ENCODE peak calls at places on chromosome 5, in four cellular contexts. Q, K, O and Z are unnamed samples.

GRCh38 chr5:24777392-24777791 is 132.6 kb upstream of the CDH10 start:
- DNase-seq in Q (no peak), K (no peak), O (no peak), Z (no peak)

GRCh38 chr5:140372971-140373487 is 13.0 kb downstream of the SLC4A9 start:
- DNase-seq in Q (peak; percentile 82), K (peak; percentile 79), O (no peak), Z (peak; percentile 65)

GRCh38 chr5:96331210-96331609 is 101.8 kb downstream of the PCSK1 start:
- DNase-seq in Q (no peak), K (no peak), O (no peak), Z (no peak)

GRCh38 chr5:67371924-67372323 is 175.3 kb upstream of the CD180 start:
- DNase-seq in Q (no peak), K (no peak), O (no peak), Z (no peak)

GRCh38 chr5:105817416-105817815 is 1853.3 kb downstream of the EFNA5 start:
- DNase-seq in Q (no peak), K (no peak), O (no peak), Z (no peak)

GRCh38 chr5:386432-387341 is 56.3 kb upstream of the EXOC3 start:
- DNase-seq in Q (no peak), K (no peak), O (no peak), Z (no peak)

GRCh38 chr5:179975713-179976030 is 68.0 kb upstream of the TBC1D9B start:
- DNase-seq in Q (no peak), K (no peak), O (no peak), Z (no peak)

GRCh38 chr5:139416651-139417050 is 12.8 kb upstream of the SPATA24 start:
- DNase-seq in Q (no peak), K (no peak), O (no peak), Z (no peak)

GRCh38 chr5:55997742-55998351 is 3.1 kb upstream of the IL6ST start:
- DNase-seq in Q (peak; percentile 46), K (no peak), O (no peak), Z (no peak)

GRCh38 chr5:159864885-159865622 is 51.2 kb upstream of the ADRA1B start:
- DNase-seq in Q (no peak), K (no peak), O (peak; percentile 9), Z (no peak)

GRCh38 chr5:81191726-81192125 is 41.4 kb upstream of the CKMT2 start:
- DNase-seq in Q (no peak), K (no peak), O (no peak), Z (no peak)

GRCh38 chr5:56481147-56481997 is 248.2 kb upstream of the ANKRD55 start:
- DNase-seq in Q (no peak), K (peak; percentile 70), O (peak; percentile 23), Z (peak; percentile 35)

GRCh38 chr5:33300209-33300742 is 140.5 kb upstream of the TARS1 start:
- DNase-seq in Q (no peak), K (no peak), O (peak; percentile 33), Z (no peak)

GRCh38 chr5:141662028-141662427 is 10.8 kb upstream of the FCHSD1 start:
- DNase-seq in Q (no peak), K (no peak), O (no peak), Z (no peak)

GRCh38 chr5:149162401-149163084 is 21.2 kb downstream of the ABLIM3 start:
- DNase-seq in Q (peak; percentile 24), K (no peak), O (peak; percentile 11), Z (peak; percentile 75)

GRCh38 chr5:170268884-170269283 is 28.7 kb downstream of the LCP2 start:
- DNase-seq in Q (no peak), K (no peak), O (no peak), Z (no peak)

GRCh38 chr5:100731768-100732167 is 171.3 kb downstream of the ST8SIA4 start:
- DNase-seq in Q (no peak), K (no peak), O (peak; percentile 52), Z (no peak)

GRCh38 chr5:81020478-81021167 is 60.5 kb downstream of the RASGRF2 start:
- DNase-seq in Q (no peak), K (no peak), O (no peak), Z (no peak)

GRCh38 chr5:181190711-181191525 is 14.1 kb downstream of the TRIM7 start:
- DNase-seq in Q (peak; percentile 66), K (peak; percentile 65), O (no peak), Z (no peak)

GRCh38 chr5:114208120-114208519 is 153.8 kb upstream of the KCNN2 start:
- DNase-seq in Q (no peak), K (no peak), O (no peak), Z (no peak)

GRCh38 chr5:34690301-34690700 is 34.2 kb downstream of the RAI14 start:
- DNase-seq in Q (peak; percentile 23), K (no peak), O (no peak), Z (peak; percentile 19)

GRCh38 chr5:99445805-99446204 is 517.0 kb upstream of the CHD1 start:
- DNase-seq in Q (no peak), K (no peak), O (no peak), Z (no peak)

GRCh38 chr5:150137997-150138396 is 17.6 kb downstream of the PDGFRB start:
- DNase-seq in Q (no peak), K (no peak), O (no peak), Z (peak; percentile 37)

DNA sequence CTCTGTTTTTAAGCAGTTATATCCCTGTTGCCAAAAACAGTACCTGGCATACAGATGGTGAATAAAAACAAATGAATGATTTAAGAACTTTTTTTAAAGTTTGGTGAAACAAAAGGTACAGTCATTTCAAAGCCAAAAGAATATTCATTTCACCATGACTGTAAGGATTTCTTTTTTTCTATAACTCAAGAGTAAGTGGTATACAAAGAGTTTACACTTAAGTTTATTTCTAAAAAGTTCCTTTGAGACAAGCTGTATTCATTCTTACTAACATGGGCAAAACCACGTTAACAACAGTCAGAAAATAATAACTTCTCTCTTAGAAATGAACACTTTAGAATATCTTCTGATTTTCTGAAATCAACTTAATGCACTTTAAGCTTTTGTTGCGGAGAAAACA is 5.3 kb downstream of the TMEM161B start:
- DNase-seq in Q (no peak), K (no peak), O (no peak), Z (no peak)
- TF ChIP-seq PBX3 in Q (no peak), K (no peak), O (no peak), Z (no peak)

DNA sequence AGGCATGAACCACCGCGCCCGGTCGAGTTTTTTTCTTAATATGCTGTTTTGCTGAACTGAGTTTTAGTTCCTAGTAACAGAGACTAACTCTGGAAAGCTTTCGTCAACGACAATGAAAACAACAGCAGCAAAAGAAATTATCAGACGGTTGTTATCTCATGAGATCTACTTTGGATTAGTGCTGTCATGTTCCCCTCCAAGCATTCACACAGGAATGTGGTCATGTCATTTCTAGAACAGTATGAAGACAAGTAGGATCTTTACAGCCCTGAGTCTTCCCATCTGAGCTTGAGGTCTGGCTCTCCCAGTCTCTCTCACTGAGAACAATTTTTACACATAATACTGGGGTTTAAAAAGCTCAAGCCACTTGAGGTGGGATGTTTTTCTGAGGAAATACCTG is 4.0 kb upstream of the ANKRD33B start:
- DNase-seq in Q (no peak), K (no peak), O (no peak), Z (no peak)
- H3K4me1 ChIP-seq in Q (peaks cover 58% of the 10 kb centered on the region), K (peaks cover 16% of the 10 kb centered on the region), O (peaks cover 28% of the 10 kb centered on the region), Z (no peaks in the 10 kb centered on the region)

DNA sequence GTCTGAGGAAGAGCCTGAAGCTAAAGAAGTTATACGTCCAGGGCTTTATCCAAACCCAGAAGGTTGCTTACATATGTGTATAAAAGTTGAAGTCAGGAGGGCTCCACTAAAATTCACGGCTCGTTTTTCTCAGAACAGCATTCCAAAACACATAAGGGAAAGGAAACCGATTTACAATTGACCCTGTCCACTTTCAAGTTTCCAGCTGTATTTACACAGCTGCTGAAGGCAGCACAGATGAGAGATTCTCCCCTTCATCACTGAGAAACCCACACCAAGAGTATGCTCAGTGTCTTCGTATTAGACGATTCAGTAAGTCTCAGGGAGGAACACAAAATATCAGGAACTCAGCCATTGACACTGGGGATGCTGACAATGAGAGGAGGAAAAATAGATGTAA is 5.9 kb upstream of the NREP start:
- DNase-seq in Q (no peak), K (no peak), O (no peak), Z (no peak)
- TF ChIP-seq PBX3 in Q (no peak), K (no peak), O (no peak), Z (no peak)

GRCh38 chr5:119336262-119336661 is 19.6 kb upstream of the TNFAIP8 start:
- DNase-seq in Q (no peak), K (no peak), O (no peak), Z (no peak)
- H3K4me1 ChIP-seq in Q (peaks cover 35% of the 10 kb centered on the region), K (no peaks in the 10 kb centered on the region), O (peaks cover 57% of the 10 kb centered on the region), Z (peaks cover 13% of the 10 kb centered on the region)

DNA sequence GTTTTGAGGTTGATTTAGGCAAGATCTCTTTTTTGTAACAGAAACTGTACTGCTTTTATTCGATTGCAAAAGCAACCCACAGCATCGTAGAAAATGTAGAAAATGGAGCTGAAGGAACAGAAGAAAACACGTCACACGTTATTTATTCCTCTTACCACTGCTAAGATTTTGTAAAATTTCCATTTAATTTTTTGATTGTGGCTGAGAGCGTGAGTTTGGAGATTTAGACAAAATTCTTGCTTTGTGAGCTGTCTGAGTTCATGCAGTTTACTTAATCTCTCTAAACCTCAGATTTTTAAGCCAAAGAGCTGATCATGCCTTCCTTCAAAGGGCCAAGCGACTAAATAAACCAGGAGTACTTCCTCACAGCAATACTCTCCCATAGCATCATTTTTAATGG is 24.8 kb downstream of the DPYSL3 start:
- DNase-seq in Q (no peak), K (no peak), O (no peak), Z (no peak)
- TF ChIP-seq PBX3 in Q (no peak), K (no peak), O (no peak), Z (no peak)

GRCh38 chr5:128077526-128077925 is 6.0 kb upstream of the SLC12A2 start:
- DNase-seq in Q (no peak), K (no peak), O (no peak), Z (no peak)
- H3K4me1 ChIP-seq in Q (peaks cover 30% of the 10 kb centered on the region), K (peaks cover 6% of the 10 kb centered on the region), O (peaks cover 5% of the 10 kb centered on the region), Z (peaks cover 15% of the 10 kb centered on the region)

GRCh38 chr5:91139572-91140200 is 243.4 kb downstream of the ARRDC3 start:
- DNase-seq in Q (no peak), K (no peak), O (no peak), Z (no peak)

GRCh38 chr5:91137647-91138046 is 245.5 kb downstream of the ARRDC3 start:
- DNase-seq in Q (no peak), K (no peak), O (no peak), Z (no peak)

GRCh38 chr5:91135475-91136248 is 247.5 kb downstream of the ARRDC3 start:
- DNase-seq in Q (no peak), K (no peak), O (no peak), Z (no peak)

GRCh38 chr5:91133183-91133582 is 249.9 kb downstream of the ARRDC3 start:
- DNase-seq in Q (no peak), K (no peak), O (no peak), Z (no peak)

GRCh38 chr5:91136271-91136670 is 246.8 kb downstream of the ARRDC3 start:
- DNase-seq in Q (peak; percentile 23), K (no peak), O (no peak), Z (no peak)
- TF ChIP-seq PBX3 in Q (no peak), K (peak; percentile 77), O (no peak), Z (no peak)